ENCODE peak calls at places on chromosomes 12 and 14, in five cellular contexts. Y is IMR-90, W is GM12878, M is A549, P is SK-N-SH. S is an unnamed sample.

GRCh38 chr12:123064356-123064755 is 83.9 kb downstream of the ARL6IP4 start:
- DNase-seq in W (no peak), Y (no peak), P (no peak), M (no peak), S (no peak)

GRCh38 chr14:58278177-58278576 is 20.2 kb upstream of the ARID4A start:
- DNase-seq in W (no peak), M (no peak), Y (no peak), P (no peak), S (no peak)

GRCh38 chr12:94192506-94192905 is 44.1 kb downstream of the PLXNC1 start:
- DNase-seq in Y (no peak), P (no peak), M (no peak), W (no peak), S (no peak)

GRCh38 chr14:50085570-50086315 is 30.6 kb downstream of the VCPKMT start:
- DNase-seq in P (no peak), W (peak; percentile 95), Y (peak; percentile 77), M (no peak), S (no peak)

GRCh38 chr14:31229009-31229408 is 21.4 kb upstream of the HECTD1 start:
- DNase-seq in Y (no peak), W (no peak), M (no peak), P (no peak), S (no peak)

GRCh38 chr12:124744659-124745467 is 118.8 kb downstream of the SCARB1 start:
- DNase-seq in M (peak; percentile 91), P (peak; percentile 79), Y (no peak), W (peak; percentile 48), S (peak; percentile 98)

GRCh38 chr14:51260225-51260624 is 20.2 kb downstream of the TMX1 start:
- DNase-seq in P (no peak), W (no peak), M (no peak), Y (no peak), S (no peak)

GRCh38 chr12:64669270-64669842 is 59.1 kb downstream of the RASSF3 start:
- DNase-seq in M (no peak), Y (peak; percentile 11), P (peak; percentile 47), W (peak; percentile 73), S (no peak)

GRCh38 chr14:69573841-69574265 is 818 bp downstream of the CCDC177 start:
- DNase-seq in W (no peak), Y (no peak), M (no peak), P (no peak), S (no peak)

GRCh38 chr12:49126852-49127763 is 4.1 kb downstream of the TUBA1B start:
- DNase-seq in P (no peak), W (no peak), Y (no peak), M (no peak), S (no peak)

GRCh38 chr14:90883782-90884181 is 67.6 kb upstream of the TTC7B start:
- DNase-seq in M (no peak), Y (peak; percentile 31), W (no peak), P (no peak), S (no peak)

GRCh38 chr12:20317554-20317953 is 50.8 kb upstream of the PDE3A start:
- DNase-seq in W (no peak), Y (no peak), M (no peak), P (no peak), S (no peak)

GRCh38 chr12:14384783-14385638 is 19.5 kb downstream of the ATF7IP start:
- DNase-seq in Y (peak; percentile 95), W (peak; percentile 92), P (peak; percentile 60), M (peak; percentile 59), S (peak; percentile 60)

GRCh38 chr12:75704664-75705063 is 193.3 kb upstream of the KRR1 start:
- DNase-seq in W (no peak), M (no peak), P (no peak), Y (peak; percentile 50), S (no peak)

GRCh38 chr14:52266782-52267181 is 716 bp upstream of the PTGDR start:
- DNase-seq in M (no peak), Y (no peak), P (no peak), W (no peak), S (no peak)

GRCh38 chr12:77339610-77340009 is 274.2 kb upstream of the E2F7 start:
- DNase-seq in P (no peak), Y (peak; percentile 43), W (no peak), M (no peak), S (no peak)

GRCh38 chr12:77343291-77343690 is 277.9 kb upstream of the E2F7 start:
- DNase-seq in W (no peak), Y (peak; percentile 46), M (no peak), P (no peak), S (no peak)

GRCh38 chr12:77342275-77342674 is 276.9 kb upstream of the E2F7 start:
- DNase-seq in P (no peak), M (no peak), Y (no peak), W (no peak), S (no peak)

GRCh38 chr12:77337327-77337726 is 272.0 kb upstream of the E2F7 start:
- DNase-seq in W (no peak), P (no peak), Y (no peak), M (no peak), S (no peak)
- TF ChIP-seq RCOR1 in W (no peak), P (no peak), Y (no peak), M (no peak), S (no peak)

GRCh38 chr12:26748741-26749431 is 84.1 kb downstream of the ITPR2 start:
- DNase-seq in Y (peak; percentile 70), P (no peak), W (peak; percentile 86), M (no peak), S (no peak)
- TF ChIP-seq RCOR1 in Y (no peak), P (no peak), W (no peak), M (no peak), S (no peak)

DNA sequence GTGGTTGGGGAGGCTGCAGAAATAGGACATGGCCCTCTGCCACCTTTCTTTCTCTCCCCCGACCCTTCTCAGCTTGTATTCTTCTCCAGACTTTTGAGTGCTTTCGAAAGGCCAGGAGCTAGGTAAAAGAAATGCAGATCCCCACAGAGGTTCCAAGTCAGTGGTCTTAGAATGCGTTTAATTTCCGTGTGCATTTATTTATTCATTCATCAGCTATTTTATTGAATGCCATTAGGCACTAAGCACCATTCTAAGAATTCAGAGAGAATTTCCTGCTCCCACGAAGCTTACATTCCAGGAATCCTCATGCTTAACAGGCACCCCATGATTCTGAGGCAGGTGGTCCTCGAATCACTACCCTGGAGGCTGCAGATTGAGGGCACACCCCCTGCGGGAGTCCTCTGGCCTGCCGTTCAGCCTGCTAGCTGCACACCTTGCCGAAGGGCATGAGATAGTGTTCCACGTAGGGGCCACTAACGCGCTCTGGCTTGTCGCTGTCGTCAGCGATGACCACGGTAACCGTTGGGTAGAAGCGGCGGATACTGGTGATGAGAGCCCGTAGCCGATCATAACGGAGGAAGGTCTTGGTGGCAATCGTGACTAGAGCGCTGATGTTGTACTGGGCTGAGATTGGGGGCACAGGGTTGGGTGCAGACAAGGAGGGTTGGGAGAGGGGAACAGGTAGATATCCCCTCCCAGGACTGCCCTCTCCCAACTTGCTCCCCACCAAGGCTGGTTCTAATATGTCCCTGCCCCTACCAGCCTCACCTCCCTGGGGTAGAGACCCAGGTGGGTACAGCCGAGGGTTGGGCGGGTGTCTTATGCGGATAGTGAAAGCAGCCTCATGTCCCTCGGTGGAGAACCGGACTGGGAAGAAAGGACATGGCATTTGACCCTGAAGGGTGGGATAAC is 4.5 kb downstream of the B4GALNT1 start:
- DNase-seq in P (peak; percentile 9), W (no peak), Y (no peak), M (no peak), S (no peak)
- TF ChIP-seq RCOR1 in P (no peak), W (no peak), Y (no peak), M (no peak), S (no peak)

DNA sequence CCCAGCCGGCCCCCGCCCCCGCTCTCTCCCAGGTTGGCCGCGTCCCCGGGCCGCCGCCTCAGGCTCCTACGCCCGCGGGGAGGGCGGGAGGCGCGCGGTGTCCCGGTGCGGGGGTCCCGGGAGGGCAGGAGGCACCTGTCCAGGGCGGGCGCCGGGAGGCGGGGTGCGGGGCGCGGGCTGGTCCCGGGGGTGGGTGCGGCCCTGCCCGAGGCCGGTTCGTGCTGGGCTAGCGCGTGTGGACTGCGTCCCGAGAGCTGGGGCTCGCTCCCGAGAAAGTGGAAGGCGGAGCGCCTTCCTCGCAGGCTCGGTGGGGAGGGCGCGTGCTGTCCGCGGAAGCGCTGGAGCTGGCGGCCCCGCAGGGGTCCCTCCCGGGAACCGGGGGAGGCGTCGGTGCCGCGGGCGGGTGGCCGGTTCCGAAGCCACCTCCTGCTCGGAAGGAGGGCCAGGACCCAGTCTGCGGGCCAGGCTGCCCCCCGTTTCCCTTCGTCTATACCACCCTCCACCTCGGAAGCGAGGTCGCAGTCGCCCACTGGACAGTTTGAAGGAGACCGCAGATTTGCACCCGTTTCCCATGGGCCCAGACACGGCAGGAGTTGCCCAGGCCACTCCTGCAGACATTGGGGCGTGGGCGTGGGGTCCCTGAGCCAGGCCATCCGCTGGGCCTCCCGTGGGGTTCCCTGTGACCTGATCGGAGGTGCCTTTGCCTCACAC is 636 bp downstream of the ZFYVE21 start:
- DNase-seq in P (peak; percentile 74), M (peak; percentile 48), W (no peak), Y (no peak), S (peak; percentile 67)
- TF ChIP-seq RCOR1 in P (no peak), M (no peak), W (no peak), Y (no peak), S (no peak)

GRCh38 chr12:47818007-47818376 is 1.7 kb downstream of the HDAC7 start:
- DNase-seq in M (no peak), P (no peak), Y (no peak), W (no peak), S (no peak)
- TF ChIP-seq RCOR1 in M (no peak), P (no peak), Y (no peak), W (no peak), S (no peak)

GRCh38 chr12:47754126-47754525 is 4.6 kb downstream of the RAPGEF3 start:
- DNase-seq in Y (no peak), P (peak; percentile 16), M (no peak), W (no peak), S (no peak)

GRCh38 chr12:47757840-47758583 is 668 bp downstream of the RAPGEF3 start:
- DNase-seq in Y (no peak), P (no peak), W (no peak), M (no peak), S (no peak)

GRCh38 chr12:47754881-47755280 is 3.8 kb downstream of the RAPGEF3 start:
- DNase-seq in Y (no peak), M (no peak), P (no peak), W (peak; percentile 27), S (no peak)

GRCh38 chr12:47757360-47757839 is 1.3 kb downstream of the RAPGEF3 start:
- DNase-seq in P (no peak), Y (no peak), W (no peak), M (no peak), S (no peak)

GRCh38 chr12:47755655-47756562 is 2.8 kb downstream of the RAPGEF3 start:
- DNase-seq in Y (no peak), M (no peak), P (no peak), W (peak; percentile 75), S (no peak)
- TF ChIP-seq RCOR1 in Y (no peak), M (no peak), P (no peak), W (no peak), S (no peak)

GRCh38 chr14:92969470-92970232 is 46.7 kb downstream of the CHGA start:
- DNase-seq in M (no peak), P (no peak), W (no peak), Y (no peak), S (no peak)
- TF ChIP-seq RCOR1 in M (no peak), P (no peak), W (no peak), Y (no peak), S (no peak)

DNA sequence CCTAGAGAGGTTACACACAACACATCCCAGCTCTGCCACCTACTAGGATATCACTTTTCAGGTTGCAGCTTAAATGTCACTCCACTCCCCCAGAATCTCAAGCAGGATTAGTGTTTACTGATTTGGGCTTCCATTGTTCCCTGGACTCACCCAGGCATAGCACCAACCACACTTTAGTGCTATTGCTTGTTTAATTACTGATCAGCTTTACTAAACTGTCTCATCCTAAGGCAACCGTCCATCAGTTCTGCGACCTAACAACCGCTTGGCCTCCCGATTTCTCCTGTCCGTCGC is 6.1 kb upstream of the KRT18 start:
- DNase-seq in Y (no peak), P (no peak), M (no peak), W (no peak), S (no peak)
- TF ChIP-seq RCOR1 in Y (no peak), P (no peak), M (no peak), W (no peak), S (no peak)